ENCODE peak calls at places on chromosomes 3 and 15, in five cellular contexts. R is body of pancreas; T is right cardiac atrium; G is effector memory CD4-positive, alpha-beta T cell; N is H1. U is an unnamed sample.
A peak's percentile ranks its signal among the peaks of the same experiment; 100 is the strongest.

GRCh38 chr3:5201536-5201935 is 14.0 kb downstream of the EDEM1 start:
- DNase-seq in G (no peak), N (no peak), R (no peak), T (no peak), U (peak; percentile 49)

GRCh38 chr3:64026346-64026745 is 3.1 kb upstream of the PSMD6 start:
- DNase-seq in G (no peak), T (no peak), R (no peak), N (no peak), U (no peak)

GRCh38 chr3:189260556-189261493 is 89.1 kb downstream of the TPRG1 start:
- DNase-seq in R (no peak), N (no peak), T (peak; percentile 82), G (no peak), U (no peak)

GRCh38 chr15:66611257-66612053 is 45.7 kb upstream of the LCTL start:
- DNase-seq in G (no peak), T (no peak), R (peak; percentile 76), N (no peak), U (no peak)

GRCh38 chr3:86993704-86994103 is 2.8 kb upstream of the VGLL3 start:
- DNase-seq in N (no peak), G (no peak), T (no peak), R (no peak), U (no peak)

GRCh38 chr3:143167956-143168355 is 48.4 kb downstream of the CHST2 start:
- DNase-seq in R (no peak), G (no peak), N (no peak), T (no peak), U (no peak)

GRCh38 chr3:36408146-36408545 is 27.8 kb downstream of the STAC start:
- DNase-seq in N (no peak), T (no peak), R (no peak), G (no peak), U (no peak)

GRCh38 chr3:102038477-102039142 is 189.3 kb downstream of the NFKBIZ start:
- DNase-seq in T (no peak), G (no peak), R (no peak), N (no peak), U (no peak)

GRCh38 chr3:53688066-53688465 is 158.2 kb downstream of the CHDH start:
- DNase-seq in T (no peak), N (peak; percentile 35), R (no peak), G (no peak), U (no peak)

GRCh38 chr3:130992344-130992743 is 34.3 kb downstream of the ASTE1 start:
- DNase-seq in R (no peak), T (no peak), N (no peak), G (no peak), U (no peak)

GRCh38 chr3:119891944-119892721 is 110.2 kb downstream of the NR1I2 start:
- DNase-seq in R (peak; percentile 26), N (peak; percentile 45), T (no peak), G (no peak), U (peak; percentile 61)

GRCh38 chr3:196400331-196400730 is 31.9 kb downstream of the UBXN7 start:
- DNase-seq in R (peak; percentile 53), G (no peak), N (no peak), T (no peak), U (no peak)

GRCh38 chr3:134630506-134630905 is 20.3 kb downstream of the KY start:
- DNase-seq in N (peak; percentile 35), R (no peak), T (no peak), G (no peak), U (no peak)

GRCh38 chr3:125351814-125352456 is 23.2 kb downstream of the ZNF148 start:
- DNase-seq in T (no peak), N (no peak), R (no peak), G (no peak), U (no peak)

DNA sequence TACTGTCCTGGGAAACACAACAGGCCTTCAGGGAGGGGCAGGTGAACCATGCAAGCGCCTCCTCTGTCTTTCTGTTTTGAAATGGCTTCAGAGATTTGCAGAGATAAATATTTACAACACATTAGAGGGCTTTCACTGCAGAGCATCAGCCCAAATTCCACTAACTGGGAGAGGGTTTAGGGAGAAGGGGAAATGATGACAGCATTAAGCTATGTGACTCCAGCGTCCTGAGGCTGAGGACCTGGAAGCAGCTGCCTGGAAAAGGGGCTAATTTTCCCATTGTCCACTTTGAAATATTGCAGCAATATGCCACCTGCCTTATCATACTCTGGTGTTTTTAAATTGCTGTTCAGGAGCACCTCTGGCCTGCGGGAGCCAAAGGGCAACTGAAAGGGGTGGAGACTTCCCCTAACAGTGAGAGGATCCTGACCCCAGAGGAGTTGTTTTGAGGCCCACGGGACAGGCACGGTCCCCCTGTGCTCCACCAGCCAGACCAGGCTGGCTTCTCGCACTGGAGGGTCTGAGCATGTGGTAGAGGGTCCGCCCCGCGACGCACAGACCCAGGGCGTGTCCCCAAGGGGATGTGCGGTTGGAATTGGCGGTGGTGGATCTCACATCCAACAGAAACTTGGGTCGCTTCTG is 110.6 kb downstream of the XXYLT1 start:
- DNase-seq in N (no peak), T (no peak), R (no peak), G (no peak), U (no peak)
- H3K4me1 ChIP-seq in N (peaks cover 3% of the 10 kb centered on the region), T (peaks cover 11% of the 10 kb centered on the region), R (peaks cover 31% of the 10 kb centered on the region), G (no peaks in the 10 kb centered on the region), U (no peaks in the 10 kb centered on the region)

GRCh38 chr3:98702166-98702565 is 61.0 kb upstream of the ST3GAL6 start:
- DNase-seq in N (no peak), T (no peak), R (no peak), G (no peak), U (no peak)

GRCh38 chr3:98705694-98706093 is 57.4 kb upstream of the ST3GAL6 start:
- DNase-seq in R (no peak), N (no peak), G (no peak), T (no peak), U (no peak)

GRCh38 chr3:98709433-98709832 is 53.7 kb upstream of the ST3GAL6 start:
- DNase-seq in R (no peak), T (no peak), N (no peak), G (no peak), U (no peak)

GRCh38 chr3:98701276-98701675 is 61.9 kb upstream of the ST3GAL6 start:
- DNase-seq in G (no peak), N (no peak), R (no peak), T (no peak), U (no peak)

GRCh38 chr3:98705212-98705611 is 57.9 kb upstream of the ST3GAL6 start:
- DNase-seq in G (no peak), R (no peak), T (no peak), N (no peak), U (no peak)
- H3K4me3 ChIP-seq in G (no peak overlapping the region), R (no peak overlapping the region), T (no peak overlapping the region), N (no peak overlapping the region), U (no peak overlapping the region)

DNA sequence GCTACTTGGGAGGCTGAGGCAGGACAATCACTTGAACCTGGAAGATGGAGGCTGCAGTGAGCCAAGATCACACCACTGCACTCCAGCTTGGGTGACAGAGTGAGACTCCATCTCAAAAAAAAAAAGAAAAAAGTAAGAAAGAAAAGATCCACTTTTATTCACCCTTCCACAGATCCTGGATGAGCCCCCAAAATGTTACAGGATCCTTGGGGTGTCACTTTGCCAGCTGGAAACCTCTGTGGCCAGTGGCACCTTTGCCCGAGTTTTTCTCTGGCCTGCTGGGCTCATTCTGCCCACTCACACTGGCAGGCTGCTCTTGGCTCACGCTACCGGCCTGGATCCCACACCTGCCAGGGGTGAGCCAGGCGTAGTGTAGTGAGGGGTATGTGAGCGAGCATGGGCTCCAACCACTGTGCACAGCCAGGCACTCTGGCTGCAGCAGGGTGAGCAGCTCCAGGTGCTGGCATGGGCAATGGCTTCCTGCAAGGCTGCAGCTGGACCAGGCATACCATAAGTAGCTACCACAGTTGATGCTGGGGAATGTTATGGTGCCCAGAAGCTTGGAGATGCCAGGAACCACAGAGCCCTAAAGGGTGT is 57.8 kb upstream of the C15orf39 start:
- DNase-seq in G (no peak), R (no peak), N (no peak), T (no peak), U (no peak)
- H3K9me3 ChIP-seq in G (peaks cover 24% of the 10 kb centered on the region), R (no peaks in the 10 kb centered on the region), N (peaks cover 45% of the 10 kb centered on the region), T (peaks cover 10% of the 10 kb centered on the region), U (peaks cover 37% of the 10 kb centered on the region)

DNA sequence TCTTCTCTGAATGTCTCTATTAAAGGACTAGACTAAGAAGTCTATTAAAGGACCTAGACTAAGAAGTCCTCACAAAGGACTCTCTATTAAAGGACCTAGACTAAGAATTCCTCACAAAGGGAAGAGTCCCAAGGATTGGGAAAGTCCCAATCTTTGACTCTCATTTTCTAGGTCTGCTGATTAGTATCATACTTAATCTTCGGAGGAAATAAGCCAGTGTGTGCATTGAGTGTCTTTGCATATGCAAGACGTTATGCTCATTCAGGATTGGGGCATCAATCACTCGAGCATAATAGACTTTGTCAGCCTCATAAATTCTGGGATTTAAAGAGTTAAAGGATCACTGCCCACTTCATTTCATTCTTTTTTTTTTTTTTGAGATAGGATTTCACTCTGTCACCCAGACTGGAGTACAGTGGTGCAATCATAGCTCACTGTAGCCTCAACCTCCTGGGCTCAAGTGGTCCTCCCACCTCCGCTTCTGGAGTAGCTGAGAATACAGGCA is 154.3 kb downstream of the RBPMS2 start:
- DNase-seq in T (no peak), R (no peak), N (no peak), G (no peak), U (peak; percentile 80)
- H3K4me1 ChIP-seq in T (peaks cover 6% of the 10 kb centered on the region), R (peaks cover 5% of the 10 kb centered on the region), N (no peaks in the 10 kb centered on the region), G (peaks cover 68% of the 10 kb centered on the region), U (peaks cover 27% of the 10 kb centered on the region)

DNA sequence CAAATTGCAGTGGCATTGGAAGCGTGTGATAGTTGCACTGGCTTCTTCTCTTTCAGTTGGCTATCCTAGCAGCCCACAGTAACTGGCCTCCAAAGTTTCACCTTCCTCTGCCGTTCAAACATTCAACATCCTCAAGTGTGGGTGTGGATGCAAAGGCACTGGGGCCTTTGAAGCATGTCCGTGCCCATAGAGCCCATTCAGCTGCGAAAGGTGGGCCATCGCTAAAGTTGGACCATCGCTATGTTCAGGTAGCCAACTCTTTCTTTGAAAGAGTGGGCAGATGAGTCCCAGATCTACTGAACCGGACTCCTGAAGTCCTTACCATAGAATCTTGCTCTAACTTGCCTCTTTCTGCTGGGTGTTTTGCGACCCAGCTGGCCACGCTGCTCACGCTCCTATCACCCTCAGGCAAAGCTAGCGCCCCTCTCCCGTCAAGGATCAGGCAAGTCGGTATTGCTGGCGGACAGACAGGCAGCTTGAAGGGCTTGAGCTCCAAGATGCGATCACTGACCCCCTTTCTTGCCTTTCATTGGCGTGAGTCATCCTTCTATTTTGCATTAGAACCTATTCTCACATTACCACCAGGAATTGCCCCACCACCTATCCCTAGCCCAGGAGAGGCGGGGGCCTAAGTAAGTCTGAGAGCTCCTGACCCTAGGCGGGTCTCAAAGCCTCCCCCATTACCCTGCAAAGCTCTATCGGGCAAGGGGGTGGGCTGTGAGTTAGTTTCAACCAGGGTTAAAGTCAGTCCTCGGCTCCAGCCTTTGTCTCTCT is 28.7 kb downstream of the ZIC4 start:
- DNase-seq in R (no peak), N (peak; percentile 76), G (no peak), T (no peak), U (no peak)
- H3K4me3 ChIP-seq in R (no peak overlapping the region), N (peak overlapping the region; percentile 33), G (no peak overlapping the region), T (no peak overlapping the region), U (no peak overlapping the region)

GRCh38 chr3:52405066-52405465 is 39.8 kb downstream of the SEMA3G start:
- DNase-seq in G (no peak), T (peak; percentile 24), R (no peak), N (no peak), U (no peak)
- H3K9me3 ChIP-seq in G (no peaks in the 10 kb centered on the region), T (no peaks in the 10 kb centered on the region), R (no peaks in the 10 kb centered on the region), N (no peaks in the 10 kb centered on the region), U (no peaks in the 10 kb centered on the region)

GRCh38 chr3:194142156-194142910 is 6.4 kb downstream of the HES1 start:
- DNase-seq in R (no peak), N (no peak), G (no peak), T (peak; percentile 79), U (no peak)
- H3K4me1 ChIP-seq in R (peaks cover 51% of the 10 kb centered on the region), N (peaks cover 19% of the 10 kb centered on the region), G (peaks cover 21% of the 10 kb centered on the region), T (peaks cover 11% of the 10 kb centered on the region), U (peaks cover 42% of the 10 kb centered on the region)

U was measured in HAP-1.